ENCODE peak calls at places on chromosomes 7 and 10, in five cellular contexts. P is iPS DF 19.7, U is foreskin melanocyte, W is fibroblast of mammary gland, Q is GM04504. E is an unnamed sample.

GRCh38 chr7:135327458-135327857 is 93.8 kb downstream of the STRA8 start:
- DNase-seq in P (no peak), U (no peak), W (no peak), Q (no peak), E (no peak)

GRCh38 chr7:123643495-123644428 is 11.9 kb upstream of the LMOD2 start:
- DNase-seq in P (peak; percentile 68), U (peak; percentile 68), W (peak; percentile 77), Q (peak; percentile 26), E (peak; percentile 29)

GRCh38 chr10:14673189-14673947 is 101.3 kb downstream of the FAM107B start:
- DNase-seq in P (no peak), U (no peak), W (peak; percentile 40), Q (no peak), E (no peak)

GRCh38 chr7:70700055-70700934 is 431.6 kb upstream of the GALNT17 start:
- DNase-seq in P (peak; percentile 67), U (no peak), W (no peak), Q (no peak), E (no peak)

GRCh38 chr7:45885264-45885882 is 2.9 kb upstream of the IGFBP1 start:
- DNase-seq in P (no peak), U (no peak), W (peak; percentile 25), Q (no peak), E (no peak)

GRCh38 chr10:99730026-99730425 is 1.9 kb downstream of the COX15 start:
- DNase-seq in P (no peak), U (no peak), W (peak; percentile 44), Q (no peak), E (no peak)

GRCh38 chr10:27983144-27983543 is 15.7 kb downstream of the ODAD2 start:
- DNase-seq in P (no peak), U (no peak), W (no peak), Q (no peak), E (no peak)

GRCh38 chr7:36300696-36301350 is 88.8 kb upstream of the ANLN start:
- DNase-seq in P (no peak), U (no peak), W (no peak), Q (no peak), E (no peak)

GRCh38 chr10:96512997-96513685 is 585 bp downstream of the TLL2 start:
- DNase-seq in P (no peak), U (peak; percentile 10), W (peak; percentile 15), Q (no peak), E (no peak)

GRCh38 chr10:30041394-30042105 is 17.8 kb downstream of the JCAD start:
- DNase-seq in P (no peak), U (no peak), W (no peak), Q (no peak), E (no peak)

GRCh38 chr10:575312-576129 is 113.9 kb downstream of the DIP2C start:
- DNase-seq in P (no peak), U (no peak), W (no peak), Q (no peak), E (no peak)

GRCh38 chr10:12491491-12491890 is 142.1 kb downstream of the CAMK1D start:
- DNase-seq in P (no peak), U (no peak), W (no peak), Q (no peak), E (no peak)

GRCh38 chr10:11401314-11402222 is 209.9 kb downstream of the USP6NL start:
- DNase-seq in P (no peak), U (no peak), W (no peak), Q (no peak), E (no peak)

GRCh38 chr7:120867932-120868331 is 10.0 kb upstream of the TSPAN12 start:
- DNase-seq in P (no peak), U (peak; percentile 49), W (no peak), Q (no peak), E (no peak)

GRCh38 chr10:24208661-24209420 is at the start of gene KIAA1217:
- DNase-seq in P (no peak), U (no peak), W (peak; percentile 5), Q (no peak), E (no peak)

GRCh38 chr10:117005454-117006055 is 568 bp upstream of the SHTN1 start:
- DNase-seq in P (no peak), U (no peak), W (no peak), Q (no peak), E (no peak)

GRCh38 chr10:91758303-91759146 is 39.7 kb upstream of the TNKS2 start:
- DNase-seq in P (no peak), U (peak; percentile 41), W (peak; percentile 74), Q (peak; percentile 15), E (peak; percentile 18)

GRCh38 chr7:30468791-30469190 is 9.8 kb downstream of the NOD1 start:
- DNase-seq in P (no peak), U (no peak), W (peak; percentile 92), Q (no peak), E (peak; percentile 80)

GRCh38 chr10:94042001-94042813 is 48.5 kb downstream of the PLCE1 start:
- DNase-seq in P (no peak), U (no peak), W (peak; percentile 87), Q (peak; percentile 64), E (peak; percentile 73)

GRCh38 chr10:102814873-102815661 is 22.1 kb downstream of the CYP17A1 start:
- DNase-seq in P (no peak), U (no peak), W (peak; percentile 68), Q (no peak), E (no peak)

GRCh38 chr7:2764621-2765020 is 76.6 kb downstream of the AMZ1 start:
- DNase-seq in P (no peak), U (no peak), W (no peak), Q (no peak), E (no peak)

GRCh38 chr7:115052706-115053105 is 130.8 kb downstream of the MDFIC start:
- DNase-seq in P (peak; percentile 7), U (no peak), W (no peak), Q (no peak), E (no peak)

GRCh38 chr7:65477326-65477725 is 103.7 kb downstream of the ZNF92 start:
- DNase-seq in P (peak; percentile 59), U (no peak), W (peak; percentile 5), Q (no peak), E (no peak)

GRCh38 chr10:11058014-11058413 is 40.3 kb downstream of the CELF2 start:
- DNase-seq in P (no peak), U (no peak), W (no peak), Q (no peak), E (no peak)

GRCh38 chr10:30583778-30584415 is 45.7 kb downstream of the LYZL2 start:
- DNase-seq in P (no peak), U (peak; percentile 33), W (peak; percentile 70), Q (peak; percentile 39), E (peak; percentile 24)

GRCh38 chr10:103667390-103667789 is 173.9 kb downstream of the NEURL1 start:
- DNase-seq in P (no peak), U (no peak), W (peak; percentile 69), Q (no peak), E (no peak)

GRCh38 chr7:42193457-42194111 is 43.4 kb downstream of the GLI3 start:
- DNase-seq in P (no peak), U (no peak), W (no peak), Q (no peak), E (no peak)

GRCh38 chr7:12436896-12437535 is 33.4 kb upstream of the VWDE start:
- DNase-seq in P (no peak), U (no peak), W (peak; percentile 84), Q (no peak), E (no peak)

GRCh38 chr7:64879097-64879730 is 23.9 kb upstream of the ZNF273 start:
- DNase-seq in P (no peak), U (no peak), W (no peak), Q (no peak), E (no peak)

GRCh38 chr7:70334883-70335282 is 736.6 kb downstream of the AUTS2 start:
- DNase-seq in P (no peak), U (no peak), W (no peak), Q (no peak), E (no peak)

GRCh38 chr7:103989785-103990775 is 622 bp upstream of the RELN start:
- DNase-seq in P (no peak), U (peak; percentile 23), W (peak; percentile 38), Q (no peak), E (no peak)

GRCh38 chr10:15348579-15348978 is 22.5 kb downstream of the FAM171A1 start:
- DNase-seq in P (no peak), U (no peak), W (peak; percentile 46), Q (no peak), E (no peak)

GRCh38 chr10:77801474-77802238 is 124.9 kb downstream of the DLG5 start:
- DNase-seq in P (no peak), U (no peak), W (peak; percentile 61), Q (peak; percentile 24), E (no peak)

GRCh38 chr10:84267503-84268126 is 22.8 kb downstream of the RGR start:
- DNase-seq in P (peak; percentile 28), U (peak; percentile 36), W (peak; percentile 60), Q (peak; percentile 15), E (peak; percentile 11)

GRCh38 chr10:84226616-84227015 is 1.3 kb upstream of the LRIT2 start:
- DNase-seq in P (no peak), U (no peak), W (no peak), Q (no peak), E (no peak)

GRCh38 chr10:6019010-6019782 is 41.9 kb upstream of the IL15RA start:
- DNase-seq in P (no peak), U (no peak), W (no peak), Q (no peak), E (no peak)

GRCh38 chr7:158257516-158258410 is 329.9 kb downstream of the PTPRN2 start:
- DNase-seq in P (no peak), U (no peak), W (no peak), Q (no peak), E (no peak)